ENCODE peak calls at places on chromosomes 4 and X, in four cellular contexts. F is CD8-positive, alpha-beta memory T cell; D is cardiac septum; L is stimulated activated CD8-positive, alpha-beta memory T cell treated with anti-CD3 and anti-CD28 coated beads, Interleukin-2, amount 100 ng/mL, for 48 hours. N is an unnamed sample.

GRCh38 chrX:70439016-70439415 is 5.6 kb upstream of the DLG3 start:
- DNase-seq in F (no peak), D (no peak), L (no peak), N (no peak)

GRCh38 chr4:28686618-28687017 is 1826.0 kb downstream of the STIM2 start:
- DNase-seq in F (no peak), D (no peak), L (no peak), N (no peak)

GRCh38 chr4:53183754-53184153 is 182.1 kb downstream of the SCFD2 start:
- DNase-seq in F (no peak), D (no peak), L (no peak), N (no peak)

GRCh38 chr4:25528391-25528790 is 127.3 kb upstream of the SLC34A2 start:
- DNase-seq in F (no peak), D (no peak), L (no peak), N (no peak)

GRCh38 chrX:48278958-48279357 is 23.8 kb downstream of the SSX1 start:
- DNase-seq in F (no peak), D (no peak), L (no peak), N (no peak)

GRCh38 chr4:118224239-118224829 is 128.5 kb downstream of the PRSS12 start:
- DNase-seq in F (peak; percentile 14), D (no peak), L (no peak), N (no peak)

GRCh38 chr4:185524888-185525863 is 10.1 kb downstream of the PDLIM3 start:
- DNase-seq in F (no peak), D (no peak), L (no peak), N (no peak)

GRCh38 chr4:169774466-169775445 is 17.0 kb upstream of the HPF1 start:
- DNase-seq in F (peak; percentile 33), D (no peak), L (peak; percentile 23), N (no peak)

GRCh38 chr4:43274376-43274775 is 381.9 kb downstream of the GRXCR1 start:
- DNase-seq in F (no peak), D (no peak), L (no peak), N (no peak)

GRCh38 chr4:1402021-1402515 is 4.2 kb downstream of the NKX1-1 start:
- DNase-seq in F (no peak), D (peak; percentile 49), L (no peak), N (no peak)

GRCh38 chr4:41427306-41427882 is 110.6 kb upstream of the LIMCH1 start:
- DNase-seq in F (no peak), D (no peak), L (no peak), N (no peak)

GRCh38 chr4:123350191-123350544 is 46.4 kb upstream of the SPRY1 start:
- DNase-seq in F (no peak), D (no peak), L (no peak), N (no peak)

GRCh38 chr4:128782076-128782715 is 27.3 kb upstream of the JADE1 start:
- DNase-seq in F (peak; percentile 50), D (no peak), L (no peak), N (no peak)

GRCh38 chr4:184170996-184171395 is 46.7 kb downstream of the ENPP6 start:
- DNase-seq in F (no peak), D (no peak), L (no peak), N (no peak)

GRCh38 chrX:119635799-119636198 is 29.6 kb upstream of the NKRF start:
- DNase-seq in F (no peak), D (no peak), L (no peak), N (no peak)

GRCh38 chrX:110037181-110037580 is 34.3 kb downstream of the TMEM164 start:
- DNase-seq in F (no peak), D (no peak), L (no peak), N (no peak)

GRCh38 chrX:20515841-20516461 is 249.2 kb upstream of the RPS6KA3 start:
- DNase-seq in F (no peak), D (no peak), L (peak; percentile 18), N (no peak)

GRCh38 chr4:182600093-182600492 is 317.1 kb downstream of the DCTD start:
- DNase-seq in F (no peak), D (no peak), L (no peak), N (no peak)

GRCh38 chrX:118252967-118253366 is 92.9 kb upstream of the WDR44 start:
- DNase-seq in F (no peak), D (no peak), L (no peak), N (no peak)

GRCh38 chr4:10296730-10297129 is 160.5 kb downstream of the ZNF518B start:
- DNase-seq in F (no peak), D (no peak), L (no peak), N (no peak)

GRCh38 chr4:120857312-120857711 is 65.2 kb downstream of the PRDM5 start:
- DNase-seq in F (no peak), D (no peak), L (no peak), N (no peak)

GRCh38 chrX:108468486-108468885 is 28.8 kb downstream of the COL4A5 start:
- DNase-seq in F (no peak), D (no peak), L (no peak), N (no peak)

GRCh38 chr4:89957527-89957926 is 62.9 kb downstream of the MMRN1 start:
- DNase-seq in F (no peak), D (no peak), L (no peak), N (no peak)

N was measured in mesothelial cell of epicardium.